ENCODE peak calls at places on chromosomes 13 and 19, in eight cellular contexts. One of them, this sample, is unnamed.

GRCh38 chr19:32181356-32181920 is 164.0 kb upstream of the ZNF507 start:
- DNase-seq in H9: no peak
- DNase-seq in ovary: no peak
- DNase-seq in hepatocyte: no peak
- DNase-seq in kidney: no peak
- DNase-seq in colonic mucosa: no peak
- DNase-seq in left ventricle myocardium inferior: no peak
- DNase-seq in tibial artery: peak; percentile 40
- DNase-seq in this sample: no peak

GRCh38 chr13:76993021-76993420 is 1.1 kb downstream of the CLN5 start:
- DNase-seq in ovary: no peak
- DNase-seq in left ventricle myocardium inferior: no peak
- DNase-seq in colonic mucosa: no peak
- DNase-seq in H9: no peak
- DNase-seq in kidney: no peak
- DNase-seq in tibial artery: no peak
- DNase-seq in hepatocyte: no peak
- DNase-seq in this sample: peak; percentile 16

GRCh38 chr19:23823952-23824389 is 65.3 kb upstream of the ZNF681 start:
- DNase-seq in H9: peak; percentile 47
- DNase-seq in kidney: no peak
- DNase-seq in colonic mucosa: peak; percentile 33
- DNase-seq in ovary: no peak
- DNase-seq in hepatocyte: no peak
- DNase-seq in left ventricle myocardium inferior: no peak
- DNase-seq in tibial artery: no peak
- DNase-seq in this sample: no peak

GRCh38 chr13:100803091-100803490 is 128.5 kb upstream of the TMTC4 start:
- DNase-seq in ovary: no peak
- DNase-seq in left ventricle myocardium inferior: no peak
- DNase-seq in H9: no peak
- DNase-seq in colonic mucosa: no peak
- DNase-seq in kidney: no peak
- DNase-seq in hepatocyte: no peak
- DNase-seq in tibial artery: no peak
- DNase-seq in this sample: no peak

GRCh38 chr19:16886305-16886880 is 2.4 kb upstream of the F2RL3 start:
- DNase-seq in left ventricle myocardium inferior: peak; percentile 73
- DNase-seq in H9: no peak
- DNase-seq in colonic mucosa: no peak
- DNase-seq in tibial artery: no peak
- DNase-seq in kidney: no peak
- DNase-seq in ovary: peak; percentile 60
- DNase-seq in hepatocyte: peak; percentile 31
- DNase-seq in this sample: no peak

GRCh38 chr13:40236566-40237168 is 429.8 kb downstream of the FOXO1 start:
- DNase-seq in hepatocyte: peak; percentile 12
- DNase-seq in left ventricle myocardium inferior: peak; percentile 45
- DNase-seq in H9: no peak
- DNase-seq in ovary: peak; percentile 50
- DNase-seq in kidney: no peak
- DNase-seq in colonic mucosa: no peak
- DNase-seq in tibial artery: peak; percentile 91
- DNase-seq in this sample: no peak

GRCh38 chr13:44573790-44574465 is 2.2 kb downstream of the TSC22D1 start:
- DNase-seq in ovary: no peak
- DNase-seq in kidney: no peak
- DNase-seq in colonic mucosa: no peak
- DNase-seq in hepatocyte: peak; percentile 51
- DNase-seq in tibial artery: no peak
- DNase-seq in left ventricle myocardium inferior: no peak
- DNase-seq in H9: peak; percentile 55
- DNase-seq in this sample: no peak

GRCh38 chr19:13459351-13459750 is 46.9 kb downstream of the CACNA1A start:
- DNase-seq in hepatocyte: no peak
- DNase-seq in H9: no peak
- DNase-seq in kidney: no peak
- DNase-seq in colonic mucosa: no peak
- DNase-seq in ovary: no peak
- DNase-seq in left ventricle myocardium inferior: no peak
- DNase-seq in tibial artery: no peak
- DNase-seq in this sample: no peak

GRCh38 chr19:1363599-1363998 is 20.1 kb upstream of the NDUFS7 start:
- DNase-seq in tibial artery: no peak
- DNase-seq in left ventricle myocardium inferior: no peak
- DNase-seq in ovary: no peak
- DNase-seq in H9: no peak
- DNase-seq in kidney: no peak
- DNase-seq in colonic mucosa: no peak
- DNase-seq in hepatocyte: no peak
- DNase-seq in this sample: no peak

GRCh38 chr19:14809272-14810057 is 25.5 kb downstream of the OR7A5 start:
- DNase-seq in hepatocyte: no peak
- DNase-seq in left ventricle myocardium inferior: no peak
- DNase-seq in colonic mucosa: no peak
- DNase-seq in kidney: no peak
- DNase-seq in H9: no peak
- DNase-seq in ovary: no peak
- DNase-seq in tibial artery: no peak
- DNase-seq in this sample: no peak

GRCh38 chr19:42394751-42395150 is 4.7 kb upstream of the CNFN start:
- DNase-seq in ovary: no peak
- DNase-seq in left ventricle myocardium inferior: no peak
- DNase-seq in kidney: no peak
- DNase-seq in tibial artery: no peak
- DNase-seq in H9: no peak
- DNase-seq in colonic mucosa: no peak
- DNase-seq in hepatocyte: no peak
- DNase-seq in this sample: no peak

GRCh38 chr19:1411255-1412191 is 4.1 kb downstream of the DAZAP1 start:
- DNase-seq in kidney: peak; percentile 85
- DNase-seq in ovary: peak; percentile 24
- DNase-seq in tibial artery: no peak
- DNase-seq in hepatocyte: no peak
- DNase-seq in left ventricle myocardium inferior: peak; percentile 80
- DNase-seq in H9: no peak
- DNase-seq in colonic mucosa: no peak
- DNase-seq in this sample: no peak

GRCh38 chr13:52461265-52461664 is 6.0 kb downstream of the CKAP2 start:
- DNase-seq in H9: no peak
- DNase-seq in kidney: no peak
- DNase-seq in hepatocyte: no peak
- DNase-seq in tibial artery: no peak
- DNase-seq in left ventricle myocardium inferior: no peak
- DNase-seq in ovary: no peak
- DNase-seq in colonic mucosa: no peak
- DNase-seq in this sample: no peak

GRCh38 chr13:21043898-21044297 is 17.5 kb downstream of the LATS2 start:
- DNase-seq in H9: no peak
- DNase-seq in colonic mucosa: no peak
- DNase-seq in tibial artery: no peak
- DNase-seq in hepatocyte: peak; percentile 51
- DNase-seq in kidney: no peak
- DNase-seq in left ventricle myocardium inferior: no peak
- DNase-seq in ovary: no peak
- DNase-seq in this sample: no peak

GRCh38 chr13:114130708-114131580 is 1.5 kb downstream of the RASA3 start:
- DNase-seq in H9: peak; percentile 55
- DNase-seq in kidney: peak; percentile 89
- DNase-seq in tibial artery: peak; percentile 83
- DNase-seq in ovary: no peak
- DNase-seq in colonic mucosa: peak; percentile 47
- DNase-seq in left ventricle myocardium inferior: peak; percentile 55
- DNase-seq in hepatocyte: peak; percentile 57
- DNase-seq in this sample: peak; percentile 71

GRCh38 chr13:80118099-80118498 is 222.8 kb downstream of the SPRY2 start:
- DNase-seq in left ventricle myocardium inferior: no peak
- DNase-seq in kidney: no peak
- DNase-seq in hepatocyte: no peak
- DNase-seq in colonic mucosa: no peak
- DNase-seq in tibial artery: no peak
- DNase-seq in ovary: no peak
- DNase-seq in H9: no peak
- DNase-seq in this sample: no peak

GRCh38 chr13:48945626-48946025 is 30.1 kb upstream of the FNDC3A start:
- DNase-seq in H9: no peak
- DNase-seq in kidney: no peak
- DNase-seq in tibial artery: no peak
- DNase-seq in left ventricle myocardium inferior: no peak
- DNase-seq in colonic mucosa: no peak
- DNase-seq in hepatocyte: no peak
- DNase-seq in ovary: no peak
- DNase-seq in this sample: no peak

GRCh38 chr19:10317045-10317856 is 1.4 kb upstream of the FDX2 start:
- DNase-seq in H9: no peak
- DNase-seq in hepatocyte: no peak
- DNase-seq in tibial artery: no peak
- DNase-seq in kidney: no peak
- DNase-seq in ovary: no peak
- DNase-seq in left ventricle myocardium inferior: no peak
- DNase-seq in colonic mucosa: no peak
- DNase-seq in this sample: no peak

GRCh38 chr13:72782717-72783116 is 784 bp downstream of the PIBF1 start:
- DNase-seq in hepatocyte: no peak
- DNase-seq in kidney: no peak
- DNase-seq in ovary: no peak
- DNase-seq in tibial artery: no peak
- DNase-seq in H9: no peak
- DNase-seq in left ventricle myocardium inferior: no peak
- DNase-seq in colonic mucosa: no peak
- DNase-seq in this sample: no peak

GRCh38 chr13:29589234-29589633 is 6.3 kb downstream of the SLC7A1 start:
- DNase-seq in kidney: no peak
- DNase-seq in tibial artery: no peak
- DNase-seq in left ventricle myocardium inferior: no peak
- DNase-seq in colonic mucosa: no peak
- DNase-seq in ovary: no peak
- DNase-seq in hepatocyte: no peak
- DNase-seq in H9: no peak
- DNase-seq in this sample: no peak

GRCh38 chr19:33659835-33660234 is 38.1 kb downstream of the CHST8 start:
- DNase-seq in left ventricle myocardium inferior: no peak
- DNase-seq in colonic mucosa: no peak
- DNase-seq in H9: no peak
- DNase-seq in ovary: no peak
- DNase-seq in hepatocyte: no peak
- DNase-seq in kidney: no peak
- DNase-seq in tibial artery: no peak
- DNase-seq in this sample: no peak

GRCh38 chr13:90950134-90950533 is 397.4 kb upstream of the MIR17HG start:
- DNase-seq in tibial artery: no peak
- DNase-seq in colonic mucosa: no peak
- DNase-seq in left ventricle myocardium inferior: no peak
- DNase-seq in hepatocyte: peak; percentile 15
- DNase-seq in ovary: no peak
- DNase-seq in H9: no peak
- DNase-seq in kidney: no peak
- DNase-seq in this sample: no peak

GRCh38 chr19:11096210-11096841 is 7.1 kb downstream of the LDLR start:
- DNase-seq in left ventricle myocardium inferior: peak; percentile 68
- DNase-seq in colonic mucosa: no peak
- DNase-seq in tibial artery: peak; percentile 77
- DNase-seq in hepatocyte: no peak
- DNase-seq in H9: no peak
- DNase-seq in ovary: peak; percentile 49
- DNase-seq in kidney: no peak
- DNase-seq in this sample: no peak

GRCh38 chr13:100306444-100306999 is 217.6 kb downstream of the PCCA start:
- DNase-seq in hepatocyte: no peak
- DNase-seq in ovary: no peak
- DNase-seq in left ventricle myocardium inferior: no peak
- DNase-seq in kidney: no peak
- DNase-seq in H9: no peak
- DNase-seq in colonic mucosa: no peak
- DNase-seq in tibial artery: no peak
- DNase-seq in this sample: no peak

GRCh38 chr19:19021115-19021514 is 12.2 kb downstream of the SUGP2 start:
- DNase-seq in H9: no peak
- DNase-seq in left ventricle myocardium inferior: no peak
- DNase-seq in ovary: no peak
- DNase-seq in kidney: no peak
- DNase-seq in tibial artery: no peak
- DNase-seq in colonic mucosa: no peak
- DNase-seq in hepatocyte: peak; percentile 50
- DNase-seq in this sample: no peak
- H3K27ac ChIP-seq in H9: no peak overlapping the region
- H3K27ac ChIP-seq in left ventricle myocardium inferior: no peak overlapping the region
- H3K27ac ChIP-seq in ovary: no peak overlapping the region
- H3K27ac ChIP-seq in kidney: peak overlapping the region; percentile 26
- H3K27ac ChIP-seq in tibial artery: no peak overlapping the region
- H3K27ac ChIP-seq in colonic mucosa: no peak overlapping the region
- H3K27ac ChIP-seq in hepatocyte: peak overlapping the region; percentile 22
- H3K27ac ChIP-seq in this sample: no peak overlapping the region

GRCh38 chr19:3575260-3575741 is 2.6 kb downstream of the HMG20B start:
- DNase-seq in colonic mucosa: peak; percentile 28
- DNase-seq in kidney: no peak
- DNase-seq in H9: peak; percentile 88
- DNase-seq in left ventricle myocardium inferior: no peak
- DNase-seq in tibial artery: no peak
- DNase-seq in hepatocyte: no peak
- DNase-seq in ovary: no peak
- DNase-seq in this sample: no peak
- TF ChIP-seq CTCF in colonic mucosa: no peak
- TF ChIP-seq CTCF in kidney: no peak
- TF ChIP-seq CTCF in H9: peak; percentile 62
- TF ChIP-seq CTCF in left ventricle myocardium inferior: no peak
- TF ChIP-seq CTCF in tibial artery: no peak
- TF ChIP-seq CTCF in hepatocyte: peak; percentile 22
- TF ChIP-seq CTCF in ovary: no peak
- TF ChIP-seq CTCF in this sample: peak; percentile 37

DNA sequence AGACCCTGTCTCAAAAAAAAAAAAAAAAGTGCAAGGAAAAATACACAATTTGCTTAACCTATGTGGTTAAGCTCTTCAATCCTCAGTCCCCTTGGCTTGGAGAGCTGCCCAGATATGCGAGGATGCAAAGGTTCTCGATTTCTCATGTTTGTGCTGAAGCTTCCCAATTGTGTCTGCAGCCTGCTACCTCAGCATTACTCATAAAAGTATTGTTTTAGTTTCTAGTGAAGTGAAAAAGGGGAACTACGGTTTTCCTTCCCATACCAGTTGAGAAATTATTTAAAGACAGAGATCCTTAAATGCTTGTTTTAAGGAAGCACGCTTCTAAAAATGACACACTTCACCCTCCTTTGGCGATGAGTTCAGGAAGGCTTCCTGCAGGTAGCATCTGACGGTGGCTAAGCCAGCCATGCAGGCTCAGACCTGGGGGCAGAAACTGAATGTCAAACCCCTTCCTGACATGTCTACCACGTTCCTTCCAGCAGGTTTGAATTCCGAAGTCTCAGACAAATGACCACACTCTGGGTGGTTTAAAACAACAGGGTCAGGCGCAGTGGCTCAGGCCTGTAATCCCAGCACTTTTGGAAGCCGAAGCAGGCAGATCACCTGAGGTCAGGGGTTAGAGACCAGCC is 47.9 kb downstream of the RUBCNL start:
- DNase-seq in kidney: no peak
- DNase-seq in left ventricle myocardium inferior: peak; percentile 28
- DNase-seq in hepatocyte: no peak
- DNase-seq in colonic mucosa: no peak
- DNase-seq in ovary: no peak
- DNase-seq in tibial artery: no peak
- DNase-seq in H9: no peak
- DNase-seq in this sample: no peak
- H3K27ac ChIP-seq in kidney: no peak overlapping the region
- H3K27ac ChIP-seq in left ventricle myocardium inferior: no peak overlapping the region
- H3K27ac ChIP-seq in hepatocyte: no peak overlapping the region
- H3K27ac ChIP-seq in colonic mucosa: no peak overlapping the region
- H3K27ac ChIP-seq in ovary: no peak overlapping the region
- H3K27ac ChIP-seq in tibial artery: no peak overlapping the region
- H3K27ac ChIP-seq in H9: no peak overlapping the region
- H3K27ac ChIP-seq in this sample: no peak overlapping the region

GRCh38 chr19:3343619-3344502 is 22.5 kb upstream of the NFIC start:
- DNase-seq in left ventricle myocardium inferior: peak; percentile 83
- DNase-seq in kidney: peak; percentile 95
- DNase-seq in tibial artery: peak; percentile 97
- DNase-seq in colonic mucosa: peak; percentile 66
- DNase-seq in H9: peak; percentile 62
- DNase-seq in ovary: peak; percentile 86
- DNase-seq in hepatocyte: no peak
- DNase-seq in this sample: peak; percentile 89
- TF ChIP-seq CTCF in left ventricle myocardium inferior: no peak
- TF ChIP-seq CTCF in kidney: no peak
- TF ChIP-seq CTCF in tibial artery: peak; percentile 49
- TF ChIP-seq CTCF in colonic mucosa: no peak
- TF ChIP-seq CTCF in H9: no peak
- TF ChIP-seq CTCF in ovary: no peak
- TF ChIP-seq CTCF in hepatocyte: no peak
- TF ChIP-seq CTCF in this sample: no peak

This sample was measured in RWPE1.